ENCODE peak calls at places on chromosomes 11 and 22, in six cellular contexts. Y is stomach, M is spleen, A is GM23338, S is sigmoid colon, G is breast epithelium. D is an unnamed sample.

GRCh38 chr11:11706022-11706421 is 84.2 kb upstream of the GALNT18 start:
- DNase-seq in Y (no peak), M (no peak), G (no peak), A (peak; percentile 8), S (peak; percentile 52), D (no peak)

GRCh38 chr11:27977031-27977430 is 130.9 kb downstream of the KIF18A start:
- DNase-seq in Y (no peak), G (no peak), M (no peak), A (no peak), S (no peak), D (no peak)

GRCh38 chr11:128290106-128290840 is 297.1 kb downstream of the ETS1 start:
- DNase-seq in G (peak; percentile 45), A (peak; percentile 82), M (peak; percentile 87), Y (peak; percentile 61), S (peak; percentile 78), D (no peak)

GRCh38 chr11:65003282-65003681 is 6.5 kb upstream of the BATF2 start:
- DNase-seq in G (no peak), M (no peak), Y (no peak), S (no peak), A (no peak), D (no peak)

GRCh38 chr22:41589260-41589600 is 410 bp downstream of the PMM1 start:
- DNase-seq in M (no peak), A (peak; percentile 60), Y (peak; percentile 31), G (no peak), S (peak; percentile 75), D (no peak)

GRCh38 chr22:41448189-41448808 is 1.7 kb upstream of the TOB2 start:
- DNase-seq in G (peak; percentile 97), S (peak; percentile 99), M (peak; percentile 96), A (peak; percentile 99), Y (peak; percentile 96), D (peak; percentile 98)

GRCh38 chr22:44295406-44295805 is 17.3 kb downstream of the SHISAL1 start:
- DNase-seq in G (no peak), Y (no peak), S (no peak), M (no peak), A (no peak), D (no peak)

GRCh38 chr11:112884012-112884767 is 77.0 kb upstream of the NCAM1 start:
- DNase-seq in S (no peak), Y (no peak), M (no peak), A (no peak), G (no peak), D (no peak)

GRCh38 chr11:2781413-2782274 is 81.8 kb upstream of the KCNQ1OT1 start:
- DNase-seq in M (peak; percentile 60), A (no peak), Y (peak; percentile 55), S (peak; percentile 53), G (peak; percentile 11), D (peak; percentile 89)

GRCh38 chr11:12127206-12127898 is 17.0 kb downstream of the MICAL2 start:
- DNase-seq in G (no peak), Y (no peak), A (no peak), M (peak; percentile 15), S (no peak), D (no peak)

GRCh38 chr11:78031629-78032028 is 8.6 kb upstream of the KCTD14 start:
- DNase-seq in A (no peak), Y (no peak), S (no peak), G (no peak), M (no peak), D (no peak)

GRCh38 chr11:119774180-119774763 is 45.3 kb upstream of the NECTIN1 start:
- DNase-seq in Y (no peak), M (peak; percentile 10), A (peak; percentile 83), S (no peak), G (no peak), D (no peak)

GRCh38 chr11:128480665-128481064 is 106.7 kb downstream of the ETS1 start:
- DNase-seq in S (no peak), A (no peak), Y (no peak), M (no peak), G (no peak), D (no peak)

GRCh38 chr11:69359735-69360470 is 65.9 kb downstream of the MYEOV start:
- DNase-seq in S (no peak), A (no peak), M (no peak), G (no peak), Y (no peak), D (peak; percentile 72)

DNA sequence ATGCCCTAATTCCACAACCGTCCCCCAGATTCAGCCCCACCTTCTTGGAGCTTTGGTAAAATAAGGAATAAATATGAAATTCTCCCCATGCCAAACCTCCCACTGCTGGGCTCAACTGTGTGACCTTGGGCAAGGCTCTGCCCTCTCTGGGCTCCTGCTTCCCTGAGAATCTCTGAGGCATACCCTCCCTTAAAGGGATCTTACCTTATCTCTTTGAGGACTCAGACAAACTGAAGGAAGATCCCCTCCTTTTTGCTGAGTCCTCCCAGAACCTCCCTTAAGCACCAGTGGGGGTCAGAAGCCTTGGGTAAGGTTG is 2.7 kb downstream of the CD248 start:
- DNase-seq in G (no peak), Y (no peak), M (no peak), S (no peak), A (no peak), D (no peak)
- H3K4me3 ChIP-seq in G (peak overlapping the region; percentile 53), Y (peak overlapping the region; percentile 26), M (peak overlapping the region; percentile 77), S (peak overlapping the region; percentile 47), A (peak overlapping the region; percentile 80), D (peak overlapping the region; percentile 75)

GRCh38 chr11:62538470-62539237 is 8.0 kb downstream of the AHNAK start:
- DNase-seq in S (no peak), A (no peak), Y (no peak), G (no peak), M (no peak), D (no peak)
- H3K4me1 ChIP-seq in S (peaks cover 83% of the 10 kb centered on the region), A (peaks cover 19% of the 10 kb centered on the region), Y (peaks cover 92% of the 10 kb centered on the region), G (peaks cover 47% of the 10 kb centered on the region), M (peaks cover 78% of the 10 kb centered on the region), D (peaks cover 98% of the 10 kb centered on the region)

GRCh38 chr22:36318442-36318841 is 65.5 kb downstream of the APOL1 start:
- DNase-seq in A (no peak), M (no peak), S (no peak), G (no peak), Y (no peak), D (no peak)

GRCh38 chr22:36315325-36315724 is 62.4 kb downstream of the APOL1 start:
- DNase-seq in Y (no peak), A (no peak), M (no peak), G (no peak), S (no peak), D (no peak)

GRCh38 chr22:36319595-36320497 is 66.9 kb downstream of the APOL1 start:
- DNase-seq in M (peak; percentile 80), S (no peak), Y (no peak), G (no peak), A (no peak), D (no peak)

GRCh38 chr22:36317658-36318271 is 64.8 kb downstream of the APOL1 start:
- DNase-seq in M (no peak), G (no peak), Y (no peak), S (no peak), A (no peak), D (no peak)

GRCh38 chr22:36316419-36316818 is 63.5 kb downstream of the APOL1 start:
- DNase-seq in G (no peak), Y (no peak), S (no peak), M (no peak), A (no peak), D (no peak)
- TF ChIP-seq POLR2AphosphoS5 in G (peak; percentile 13), Y (no peak), S (peak; percentile 36), M (peak; percentile 60), A (no peak), D (peak; percentile 41)

GRCh38 chr11:18790820-18791174 is 801 bp downstream of the PTPN5 start:
- DNase-seq in Y (no peak), A (no peak), G (no peak), M (no peak), S (no peak), D (no peak)
- H3K4me3 ChIP-seq in Y (peak overlapping the region; percentile 37), A (peak overlapping the region; percentile 90), G (peak overlapping the region; percentile 31), M (peak overlapping the region; percentile 69), S (peak overlapping the region; percentile 11), D (peak overlapping the region; percentile 47)

GRCh38 chr11:122095950-122096942 is 19.8 kb downstream of the BLID start:
- DNase-seq in A (no peak), G (no peak), M (no peak), Y (no peak), S (no peak), D (no peak)

GRCh38 chr11:122097419-122098001 is 18.5 kb downstream of the BLID start:
- DNase-seq in S (no peak), Y (no peak), A (peak; percentile 26), G (no peak), M (no peak), D (no peak)

GRCh38 chr11:122100222-122101080 is 15.6 kb downstream of the BLID start:
- DNase-seq in S (peak; percentile 88), G (peak; percentile 61), M (no peak), A (peak; percentile 74), Y (no peak), D (no peak)

GRCh38 chr11:122099345-122100045 is 16.5 kb downstream of the BLID start:
- DNase-seq in G (no peak), M (no peak), S (no peak), A (no peak), Y (no peak), D (no peak)

GRCh38 chr11:122098223-122098980 is 17.6 kb downstream of the BLID start:
- DNase-seq in G (no peak), M (no peak), A (no peak), Y (no peak), S (no peak), D (no peak)
- H3K4me1 ChIP-seq in G (no peaks in the 10 kb centered on the region), M (peaks cover 24% of the 10 kb centered on the region), A (peaks cover 41% of the 10 kb centered on the region), Y (peaks cover 12% of the 10 kb centered on the region), S (peaks cover 37% of the 10 kb centered on the region), D (peaks cover 31% of the 10 kb centered on the region)

GRCh38 chr11:44901120-44901519 is 49.6 kb downstream of the TP53I11 start:
- DNase-seq in Y (no peak), S (no peak), M (no peak), A (no peak), G (no peak), D (no peak)
- TF ChIP-seq POLR2AphosphoS5 in Y (no peak), S (no peak), M (no peak), A (no peak), G (no peak), D (no peak)

GRCh38 chr11:120840661-120841060 is 183.2 kb upstream of the TBCEL start:
- DNase-seq in Y (no peak), M (no peak), G (no peak), S (no peak), A (no peak), D (no peak)

GRCh38 chr11:120839201-120839600 is 184.7 kb upstream of the TBCEL start:
- DNase-seq in A (no peak), G (no peak), M (no peak), S (no peak), Y (no peak), D (no peak)

GRCh38 chr11:120842195-120842594 is 181.7 kb upstream of the TBCEL start:
- DNase-seq in M (no peak), G (no peak), A (no peak), Y (no peak), S (no peak), D (no peak)

GRCh38 chr11:120841074-120841473 is 182.8 kb upstream of the TBCEL start:
- DNase-seq in Y (no peak), A (no peak), M (no peak), S (no peak), G (no peak), D (no peak)

GRCh38 chr11:120839846-120840402 is 184.0 kb upstream of the TBCEL start:
- DNase-seq in M (no peak), G (no peak), Y (no peak), A (no peak), S (no peak), D (no peak)
- H3K4me3 ChIP-seq in M (no peak overlapping the region), G (no peak overlapping the region), Y (no peak overlapping the region), A (no peak overlapping the region), S (no peak overlapping the region), D (no peak overlapping the region)